ENCODE peak calls at places on chromosomes 4 and X, in eight cellular contexts. One of them, this sample, is unnamed.

GRCh38 chrX:15343075-15343476 is 7.8 kb upstream of the PIGA start:
- DNase-seq in thyroid gland: no peak
- DNase-seq in kidney: no peak
- DNase-seq in transverse colon: no peak
- DNase-seq in astrocyte: no peak
- DNase-seq in fibroblast of mammary gland: peak; percentile 76
- DNase-seq in skeletal muscle cell: no peak
- DNase-seq in BJ: peak; percentile 38
- DNase-seq in this sample: no peak

GRCh38 chrX:101740642-101741041 is 81.0 kb upstream of the ARMCX2 start:
- DNase-seq in thyroid gland: no peak
- DNase-seq in kidney: no peak
- DNase-seq in transverse colon: no peak
- DNase-seq in astrocyte: no peak
- DNase-seq in fibroblast of mammary gland: no peak
- DNase-seq in skeletal muscle cell: no peak
- DNase-seq in BJ: no peak
- DNase-seq in this sample: no peak

GRCh38 chr4:6325791-6326290 is 56.2 kb downstream of the WFS1 start:
- DNase-seq in thyroid gland: no peak
- DNase-seq in kidney: no peak
- DNase-seq in transverse colon: no peak
- DNase-seq in astrocyte: no peak
- DNase-seq in fibroblast of mammary gland: no peak
- DNase-seq in skeletal muscle cell: no peak
- DNase-seq in BJ: no peak
- DNase-seq in this sample: no peak

GRCh38 chr4:152657657-152658056 is 22.1 kb downstream of the TMEM154 start:
- DNase-seq in thyroid gland: no peak
- DNase-seq in kidney: no peak
- DNase-seq in transverse colon: no peak
- DNase-seq in astrocyte: no peak
- DNase-seq in fibroblast of mammary gland: no peak
- DNase-seq in skeletal muscle cell: no peak
- DNase-seq in BJ: no peak
- DNase-seq in this sample: no peak

GRCh38 chr4:75235359-75235951 is 278.7 kb downstream of the RCHY1 start:
- DNase-seq in thyroid gland: no peak
- DNase-seq in kidney: no peak
- DNase-seq in transverse colon: no peak
- DNase-seq in astrocyte: no peak
- DNase-seq in fibroblast of mammary gland: no peak
- DNase-seq in skeletal muscle cell: no peak
- DNase-seq in BJ: no peak
- DNase-seq in this sample: no peak

GRCh38 chrX:114841051-114841450 is 176.4 kb downstream of the IL13RA2 start:
- DNase-seq in thyroid gland: no peak
- DNase-seq in kidney: no peak
- DNase-seq in transverse colon: no peak
- DNase-seq in astrocyte: peak; percentile 0
- DNase-seq in fibroblast of mammary gland: peak; percentile 18
- DNase-seq in skeletal muscle cell: no peak
- DNase-seq in BJ: peak; percentile 30
- DNase-seq in this sample: no peak

GRCh38 chrX:45775462-45775861 is 574.8 kb upstream of the DIPK2B start:
- DNase-seq in thyroid gland: no peak
- DNase-seq in kidney: no peak
- DNase-seq in transverse colon: no peak
- DNase-seq in astrocyte: peak; percentile 79
- DNase-seq in fibroblast of mammary gland: peak; percentile 88
- DNase-seq in skeletal muscle cell: peak; percentile 53
- DNase-seq in BJ: no peak
- DNase-seq in this sample: peak; percentile 65

GRCh38 chr4:2337131-2337723 is 75.3 kb upstream of the MXD4 start:
- DNase-seq in thyroid gland: no peak
- DNase-seq in kidney: peak; percentile 56
- DNase-seq in transverse colon: no peak
- DNase-seq in astrocyte: no peak
- DNase-seq in fibroblast of mammary gland: no peak
- DNase-seq in skeletal muscle cell: no peak
- DNase-seq in BJ: no peak
- DNase-seq in this sample: no peak

GRCh38 chr4:159281781-159282180 is 178.9 kb downstream of the RAPGEF2 start:
- DNase-seq in thyroid gland: no peak
- DNase-seq in kidney: no peak
- DNase-seq in transverse colon: no peak
- DNase-seq in astrocyte: no peak
- DNase-seq in fibroblast of mammary gland: peak; percentile 39
- DNase-seq in skeletal muscle cell: no peak
- DNase-seq in BJ: no peak
- DNase-seq in this sample: no peak

GRCh38 chrX:153927686-153927935 is 1.5 kb upstream of the ARHGAP4 start:
- DNase-seq in thyroid gland: no peak
- DNase-seq in kidney: no peak
- DNase-seq in transverse colon: no peak
- DNase-seq in astrocyte: no peak
- DNase-seq in fibroblast of mammary gland: no peak
- DNase-seq in skeletal muscle cell: no peak
- DNase-seq in BJ: no peak
- DNase-seq in this sample: no peak

GRCh38 chrX:153929576-153929975 is 3.5 kb upstream of the ARHGAP4 start:
- DNase-seq in thyroid gland: no peak
- DNase-seq in kidney: peak; percentile 76
- DNase-seq in transverse colon: no peak
- DNase-seq in astrocyte: no peak
- DNase-seq in fibroblast of mammary gland: no peak
- DNase-seq in skeletal muscle cell: no peak
- DNase-seq in BJ: no peak
- DNase-seq in this sample: no peak

GRCh38 chrX:153930011-153930910 is 4.2 kb upstream of the ARHGAP4 start:
- DNase-seq in thyroid gland: no peak
- DNase-seq in kidney: peak; percentile 72
- DNase-seq in transverse colon: no peak
- DNase-seq in astrocyte: no peak
- DNase-seq in fibroblast of mammary gland: no peak
- DNase-seq in skeletal muscle cell: no peak
- DNase-seq in BJ: no peak
- DNase-seq in this sample: no peak

GRCh38 chrX:153927936-153928760 is 2.1 kb upstream of the ARHGAP4 start:
- DNase-seq in thyroid gland: peak; percentile 95
- DNase-seq in kidney: peak; percentile 99
- DNase-seq in transverse colon: peak; percentile 96
- DNase-seq in astrocyte: peak; percentile 95
- DNase-seq in fibroblast of mammary gland: peak; percentile 98
- DNase-seq in skeletal muscle cell: peak; percentile 93
- DNase-seq in BJ: peak; percentile 92
- DNase-seq in this sample: peak; percentile 95

DNA sequence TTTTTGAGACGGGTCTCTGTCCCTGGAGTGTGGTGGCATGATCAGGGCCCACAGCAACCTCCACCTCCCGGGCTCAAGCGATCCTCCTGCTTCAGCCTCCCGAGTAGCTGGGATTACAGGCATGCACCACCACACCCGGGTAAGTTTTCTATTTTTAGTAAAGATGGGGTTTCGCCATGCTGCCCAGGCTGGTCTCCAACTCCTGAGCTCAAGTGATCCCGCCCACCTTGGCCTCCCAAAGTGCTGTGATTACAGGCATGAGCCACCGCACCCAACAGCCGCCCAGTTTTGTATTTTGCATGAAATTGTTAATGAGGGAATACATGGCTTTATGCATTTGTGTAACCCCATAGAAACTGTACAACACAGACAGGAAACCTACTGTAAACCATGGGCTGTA is 2.8 kb upstream of the ARHGAP4 start:
- DNase-seq in thyroid gland: no peak
- DNase-seq in kidney: peak; percentile 44
- DNase-seq in transverse colon: no peak
- DNase-seq in astrocyte: no peak
- DNase-seq in fibroblast of mammary gland: no peak
- DNase-seq in skeletal muscle cell: no peak
- DNase-seq in BJ: no peak
- DNase-seq in this sample: no peak
- H3K4me3 ChIP-seq in thyroid gland: no peak overlapping the region
- H3K4me3 ChIP-seq in kidney: no peak overlapping the region
- H3K4me3 ChIP-seq in transverse colon: no peak overlapping the region
- H3K4me3 ChIP-seq in astrocyte: no peak overlapping the region
- H3K4me3 ChIP-seq in fibroblast of mammary gland: no peak overlapping the region
- H3K4me3 ChIP-seq in skeletal muscle cell: no peak overlapping the region
- H3K4me3 ChIP-seq in BJ: no peak overlapping the region
- H3K4me3 ChIP-seq in this sample: no peak overlapping the region

DNA sequence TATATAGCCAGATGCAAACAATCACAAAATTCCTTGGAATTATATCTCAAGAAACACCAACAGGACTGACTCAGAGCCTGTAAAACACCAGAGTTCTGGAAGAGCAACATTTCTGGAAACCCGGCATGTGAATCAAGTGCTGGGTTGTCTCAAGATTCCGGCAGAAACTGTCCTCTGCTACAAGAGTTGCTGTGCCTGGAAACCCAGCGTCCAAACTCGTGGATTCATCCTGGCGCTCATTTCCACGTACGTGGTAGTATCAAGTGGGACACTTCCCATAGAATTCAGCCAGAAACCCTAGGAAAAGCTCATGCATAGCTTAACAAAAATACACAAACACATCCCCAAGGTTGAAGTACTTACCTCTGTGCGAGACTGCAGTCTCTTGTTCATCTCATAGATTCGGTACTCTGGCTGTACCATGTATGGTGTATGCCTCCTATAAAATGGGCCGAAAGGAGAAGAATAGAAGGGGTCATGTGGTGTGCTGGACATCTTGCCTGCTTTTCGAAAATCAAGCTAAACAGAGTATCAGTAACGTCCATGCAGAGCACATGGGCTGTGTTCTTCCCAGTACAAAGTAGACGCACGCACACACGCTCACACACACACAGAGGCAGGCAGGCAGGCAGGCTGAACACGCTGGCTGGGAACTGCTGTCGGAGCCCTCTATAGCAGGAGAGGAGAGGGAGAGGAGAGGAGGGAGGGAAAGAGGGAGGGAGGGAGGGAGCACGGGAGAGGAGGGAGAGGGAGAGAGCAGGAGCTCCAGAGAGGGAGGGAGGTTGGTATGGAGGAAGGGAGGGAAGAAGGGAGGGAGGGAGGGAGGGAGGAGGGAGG is at the start of gene LDB2:
- DNase-seq in thyroid gland: peak; percentile 82
- DNase-seq in kidney: peak; percentile 92
- DNase-seq in transverse colon: peak; percentile 30
- DNase-seq in astrocyte: peak; percentile 91
- DNase-seq in fibroblast of mammary gland: peak; percentile 82
- DNase-seq in skeletal muscle cell: peak; percentile 72
- DNase-seq in BJ: peak; percentile 48
- DNase-seq in this sample: peak; percentile 88
- H3K4me3 ChIP-seq in thyroid gland: no peak within 1 kb of the TSS
- H3K4me3 ChIP-seq in kidney: peak within 1 kb of the TSS; percentile 67
- H3K4me3 ChIP-seq in transverse colon: peak within 1 kb of the TSS; percentile 23
- H3K4me3 ChIP-seq in astrocyte: peak within 1 kb of the TSS; percentile 72
- H3K4me3 ChIP-seq in fibroblast of mammary gland: peak within 1 kb of the TSS; percentile 72
- H3K4me3 ChIP-seq in skeletal muscle cell: peak within 1 kb of the TSS; percentile 48
- H3K4me3 ChIP-seq in BJ: peak within 1 kb of the TSS; percentile 43
- H3K4me3 ChIP-seq in this sample: peak within 1 kb of the TSS; percentile 60

DNA sequence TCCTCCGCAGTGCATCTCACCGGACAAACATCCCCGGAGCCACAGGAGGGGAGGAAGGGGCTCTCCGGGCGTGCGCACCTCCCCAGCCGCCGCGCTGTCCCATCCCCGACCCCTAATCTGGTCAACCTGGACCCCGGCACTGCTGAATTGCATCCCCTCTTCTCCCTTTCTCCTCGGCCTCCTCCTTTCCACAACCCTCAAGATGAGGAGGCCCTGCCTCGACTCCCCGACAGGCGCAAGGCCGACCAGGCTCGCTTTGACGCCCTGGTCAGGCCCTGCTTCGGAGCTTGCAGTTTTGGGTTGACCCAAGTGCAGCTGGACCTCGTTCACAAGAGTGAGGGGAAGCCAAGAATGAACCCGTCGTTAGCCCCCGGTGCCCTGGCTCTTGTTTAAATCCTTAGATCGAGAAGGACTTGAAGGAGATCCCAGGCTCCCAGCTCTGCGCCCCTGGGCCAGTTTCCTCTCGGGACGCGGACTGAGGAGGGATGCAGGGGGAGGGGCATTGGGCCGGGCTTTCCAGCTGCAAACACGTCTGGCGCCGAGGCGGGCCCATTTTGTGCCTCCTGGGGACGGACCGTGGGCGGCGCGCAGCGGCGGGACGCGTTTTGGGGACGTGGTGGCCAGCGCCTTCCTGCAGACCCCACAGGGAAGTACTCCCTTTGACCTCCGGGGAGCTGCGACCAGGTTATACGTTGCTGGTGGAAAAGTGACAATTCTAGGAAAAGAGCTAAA is 2.5 kb downstream of the PDGFRA start:
- DNase-seq in thyroid gland: no peak
- DNase-seq in kidney: peak; percentile 92
- DNase-seq in transverse colon: no peak
- DNase-seq in astrocyte: peak; percentile 61
- DNase-seq in fibroblast of mammary gland: peak; percentile 65
- DNase-seq in skeletal muscle cell: no peak
- DNase-seq in BJ: no peak
- DNase-seq in this sample: peak; percentile 87
- H3K4me3 ChIP-seq in thyroid gland: no peak overlapping the region
- H3K4me3 ChIP-seq in kidney: peak overlapping the region; percentile 49
- H3K4me3 ChIP-seq in transverse colon: peak overlapping the region; percentile 41
- H3K4me3 ChIP-seq in astrocyte: peak overlapping the region; percentile 69
- H3K4me3 ChIP-seq in fibroblast of mammary gland: peak overlapping the region; percentile 95
- H3K4me3 ChIP-seq in skeletal muscle cell: peak overlapping the region; percentile 78
- H3K4me3 ChIP-seq in BJ: peak overlapping the region; percentile 92
- H3K4me3 ChIP-seq in this sample: peak overlapping the region; percentile 65

GRCh38 chrX:53422091-53422914 is at the start of the genes RIBC1 and SMC1A:
- DNase-seq in thyroid gland: peak; percentile 97
- DNase-seq in kidney: peak; percentile 99
- DNase-seq in transverse colon: peak; percentile 99
- DNase-seq in astrocyte: peak; percentile 95
- DNase-seq in fibroblast of mammary gland: peak; percentile 98
- DNase-seq in skeletal muscle cell: peak; percentile 90
- DNase-seq in BJ: peak; percentile 84
- DNase-seq in this sample: peak; percentile 95

GRCh38 chrX:53421125-53421524 is 1.3 kb downstream of the SMC1A start:
- DNase-seq in thyroid gland: no peak
- DNase-seq in kidney: no peak
- DNase-seq in transverse colon: no peak
- DNase-seq in astrocyte: no peak
- DNase-seq in fibroblast of mammary gland: no peak
- DNase-seq in skeletal muscle cell: no peak
- DNase-seq in BJ: no peak
- DNase-seq in this sample: no peak

GRCh38 chrX:53421772-53422090 is 723 bp downstream of the SMC1A start:
- DNase-seq in thyroid gland: no peak
- DNase-seq in kidney: no peak
- DNase-seq in transverse colon: no peak
- DNase-seq in astrocyte: no peak
- DNase-seq in fibroblast of mammary gland: no peak
- DNase-seq in skeletal muscle cell: no peak
- DNase-seq in BJ: no peak
- DNase-seq in this sample: no peak

DNA sequence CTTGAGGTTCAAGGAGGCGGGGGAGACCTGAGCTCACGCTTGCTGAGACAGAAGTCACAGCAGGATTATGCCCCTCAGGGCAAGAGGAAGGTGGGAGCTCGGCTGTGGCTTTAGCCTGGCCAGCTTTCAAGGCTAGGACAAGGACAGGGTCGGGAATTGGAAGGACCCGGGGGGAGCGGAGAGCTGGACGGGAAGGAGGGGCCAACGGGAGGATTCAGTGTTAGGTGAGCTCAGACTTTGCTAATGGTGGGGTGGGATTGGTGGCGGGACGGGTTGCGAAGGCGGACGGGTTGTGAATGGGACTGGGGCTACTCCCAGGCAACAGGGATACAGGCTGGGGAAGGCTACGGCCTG is 219 bp downstream of the RIBC1 start:
- DNase-seq in thyroid gland: no peak
- DNase-seq in kidney: no peak
- DNase-seq in transverse colon: no peak
- DNase-seq in astrocyte: no peak
- DNase-seq in fibroblast of mammary gland: no peak
- DNase-seq in skeletal muscle cell: no peak
- DNase-seq in BJ: no peak
- DNase-seq in this sample: no peak
- H3K4me3 ChIP-seq in thyroid gland: no peak overlapping the region
- H3K4me3 ChIP-seq in kidney: peak overlapping the region; percentile 84
- H3K4me3 ChIP-seq in transverse colon: peak overlapping the region; percentile 57
- H3K4me3 ChIP-seq in astrocyte: peak overlapping the region; percentile 87
- H3K4me3 ChIP-seq in fibroblast of mammary gland: peak overlapping the region; percentile 71
- H3K4me3 ChIP-seq in skeletal muscle cell: peak overlapping the region; percentile 69
- H3K4me3 ChIP-seq in BJ: peak overlapping the region; percentile 65
- H3K4me3 ChIP-seq in this sample: peak overlapping the region; percentile 68